ENCODE peak calls at places on chromosome 16, in seven cellular contexts. U is AG10803; Z is GM10248; G is T-cell; F is NCI-H2227 treated with DMSO at 0.1 percent for 48 hours; V is stimulated activated naive CD8-positive, alpha-beta T cell treated with anti-CD3 and anti-CD28 coated beads, Interleukin-15, Interleukin-2, amounts not matched to agents 100 U/mL and 50 U/mL, for 24 hours; S is HuH-7.5. Y is an unnamed sample.

GRCh38 chr16:21652451-21652850 is at the start of gene IGSF6:
- DNase-seq in U (no peak), Z (no peak), G (no peak), F (no peak), V (no peak), S (no peak), Y (no peak)

GRCh38 chr16:67892899-67893790 is at the start of gene PSKH1:
- DNase-seq in U (peak; percentile 92), Z (peak; percentile 100), G (peak; percentile 88), F (peak; percentile 89), V (peak; percentile 96), S (peak; percentile 99), Y (peak; percentile 97)

GRCh38 chr16:84072014-84072413 is 29.4 kb upstream of the SLC38A8 start:
- DNase-seq in U (no peak), Z (no peak), G (no peak), F (no peak), V (no peak), S (no peak), Y (peak; percentile 52)

GRCh38 chr16:89314357-89314756 is 96.9 kb downstream of the ZNF778 start:
- DNase-seq in U (no peak), Z (no peak), G (peak; percentile 57), F (no peak), V (peak; percentile 36), S (no peak), Y (no peak)

GRCh38 chr16:75758215-75758614 is 31.9 kb upstream of the CPHXL start:
- DNase-seq in U (peak; percentile 32), Z (no peak), G (no peak), F (no peak), V (no peak), S (no peak), Y (peak; percentile 79)

GRCh38 chr16:11390573-11391495 is 45.6 kb downstream of the RMI2 start:
- DNase-seq in U (no peak), Z (no peak), G (no peak), F (peak; percentile 83), V (no peak), S (no peak), Y (no peak)

GRCh38 chr16:30924086-30924714 is 828 bp downstream of the FBXL19 start:
- DNase-seq in U (no peak), Z (peak; percentile 42), G (no peak), F (no peak), V (no peak), S (peak; percentile 26), Y (no peak)

GRCh38 chr16:17287401-17287800 is 183.4 kb downstream of the XYLT1 start:
- DNase-seq in U (no peak), Z (no peak), G (no peak), F (peak; percentile 87), V (no peak), S (no peak), Y (no peak)

GRCh38 chr16:86899757-86900156 is 321.4 kb downstream of the FOXL1 start:
- DNase-seq in U (peak; percentile 53), Z (no peak), G (no peak), F (no peak), V (no peak), S (no peak), Y (peak; percentile 42)

GRCh38 chr16:49726155-49726554 is 129.8 kb downstream of the ZNF423 start:
- DNase-seq in U (no peak), Z (no peak), G (no peak), F (no peak), V (no peak), S (no peak), Y (no peak)

GRCh38 chr16:75044800-75045361 is 46.1 kb downstream of the ZNRF1 start:
- DNase-seq in U (peak; percentile 81), Z (no peak), G (no peak), F (no peak), V (no peak), S (no peak), Y (peak; percentile 22)

GRCh38 chr16:75260856-75261589 is 9.6 kb upstream of the BCAR1 start:
- DNase-seq in U (no peak), Z (no peak), G (no peak), F (no peak), V (no peak), S (peak; percentile 19), Y (no peak)

GRCh38 chr16:56451753-56452689 is 667 bp downstream of the OGFOD1 start:
- DNase-seq in U (peak; percentile 55), Z (no peak), G (no peak), F (peak; percentile 6), V (no peak), S (no peak), Y (peak; percentile 41)

GRCh38 chr16:262121-262745 is 13.5 kb downstream of the RGS11 start:
- DNase-seq in U (no peak), Z (no peak), G (no peak), F (no peak), V (no peak), S (no peak), Y (no peak)

GRCh38 chr16:87421369-87421912 is 29.3 kb downstream of the MAP1LC3B start:
- DNase-seq in U (no peak), Z (no peak), G (no peak), F (no peak), V (no peak), S (no peak), Y (no peak)

GRCh38 chr16:8972843-8973586 is 9.3 kb upstream of the USP7 start:
- DNase-seq in U (peak; percentile 80), Z (no peak), G (no peak), F (no peak), V (no peak), S (no peak), Y (no peak)

GRCh38 chr16:86549076-86549892 is 5.8 kb downstream of the MTHFSD start:
- DNase-seq in U (no peak), Z (no peak), G (no peak), F (no peak), V (no peak), S (no peak), Y (no peak)

GRCh38 chr16:4917117-4917516 is 19.8 kb downstream of the PPL start:
- DNase-seq in U (peak; percentile 57), Z (no peak), G (no peak), F (no peak), V (no peak), S (no peak), Y (peak; percentile 49)

GRCh38 chr16:72903176-72903575 is 144.8 kb downstream of the ZFHX3 start:
- DNase-seq in U (no peak), Z (no peak), G (no peak), F (no peak), V (no peak), S (no peak), Y (no peak)

GRCh38 chr16:10509534-10510025 is 70.8 kb downstream of the EMP2 start:
- DNase-seq in U (peak; percentile 83), Z (peak; percentile 80), G (peak; percentile 40), F (peak; percentile 63), V (peak; percentile 67), S (peak; percentile 66), Y (peak; percentile 79)

GRCh38 chr16:64724339-64724738 is 397.5 kb downstream of the CDH11 start:
- DNase-seq in U (no peak), Z (no peak), G (no peak), F (no peak), V (no peak), S (no peak), Y (no peak)

GRCh38 chr16:77812856-77813523 is 24.6 kb downstream of the VAT1L start:
- DNase-seq in U (no peak), Z (no peak), G (no peak), F (no peak), V (no peak), S (no peak), Y (peak; percentile 41)

GRCh38 chr16:85037050-85037410 is 9.4 kb downstream of the KIAA0513 start:
- DNase-seq in U (peak; percentile 24), Z (no peak), G (no peak), F (no peak), V (peak; percentile 22), S (no peak), Y (peak; percentile 94)

Y was measured in astrocyte of the spinal cord.